ENCODE peak calls at places on chromosomes 5 and 9, in ten cellular contexts. S is uterus, J is cardiac fibroblast, C is hepatic stellate cell, W is cerebellar cortex, Y is brain microvascular endothelial cell, I is NCI-H1436, K is GM12891, E is body of pancreas, A is KG1. U is an unnamed sample.

GRCh38 chr9:88889386-88889785 is 101.9 kb upstream of the S1PR3 start:
- DNase-seq in S (no peak), J (peak), C (no peak), W (no peak), Y (peak), I (no peak), K (no peak), E (no peak), A (no peak), U (no peak)

GRCh38 chr5:173726848-173727557 is 110.6 kb upstream of the BOD1 start:
- DNase-seq in S (no peak), J (peak), C (no peak), W (no peak), Y (peak), I (no peak), K (no peak), E (no peak), A (no peak), U (no peak)

GRCh38 chr9:80922544-80922943 is 766.8 kb downstream of the TLE1 start:
- DNase-seq in S (no peak), J (no peak), C (no peak), W (no peak), Y (no peak), I (no peak), K (no peak), E (no peak), A (no peak), U (no peak)

GRCh38 chr9:3447143-3447542 is 78.7 kb downstream of the RFX3 start:
- DNase-seq in S (no peak), J (no peak), C (no peak), W (no peak), Y (no peak), I (no peak), K (no peak), E (no peak), A (no peak), U (no peak)

GRCh38 chr5:135307143-135307903 is 91.7 kb downstream of the MACROH2A1 start:
- DNase-seq in S (no peak), J (no peak), C (no peak), W (no peak), Y (no peak), I (no peak), K (no peak), E (no peak), A (no peak), U (no peak)

GRCh38 chr5:143955140-143955539 is 143.2 kb downstream of the HMHB1 start:
- DNase-seq in S (no peak), J (peak), C (no peak), W (no peak), Y (peak), I (no peak), K (no peak), E (no peak), A (no peak), U (no peak)

GRCh38 chr5:1830571-1831228 is 29.5 kb downstream of the NDUFS6 start:
- DNase-seq in S (no peak), J (no peak), C (no peak), W (no peak), Y (no peak), I (no peak), K (no peak), E (no peak), A (no peak), U (no peak)

GRCh38 chr5:13107553-13107952 is 836.9 kb downstream of the DNAH5 start:
- DNase-seq in S (no peak), J (no peak), C (no peak), W (no peak), Y (no peak), I (no peak), K (no peak), E (no peak), A (no peak), U (no peak)

GRCh38 chr5:173296737-173297676 is 31.2 kb downstream of the STC2 start:
- DNase-seq in S (no peak), J (no peak), C (no peak), W (no peak), Y (no peak), I (no peak), K (no peak), E (peak), A (no peak), U (no peak)

GRCh38 chr9:136664000-136664798 is 1.5 kb downstream of the EGFL7 start:
- DNase-seq in S (no peak), J (no peak), C (no peak), W (no peak), Y (no peak), I (no peak), K (no peak), E (no peak), A (no peak), U (no peak)

GRCh38 chr5:132486318-132487094 is 4.1 kb downstream of the IRF1 start:
- DNase-seq in S (peak), J (no peak), C (no peak), W (no peak), Y (no peak), I (no peak), K (no peak), E (peak), A (no peak), U (no peak)

GRCh38 chr5:107794731-107795130 is 124.0 kb upstream of the EFNA5 start:
- DNase-seq in S (no peak), J (no peak), C (no peak), W (no peak), Y (no peak), I (no peak), K (no peak), E (no peak), A (no peak), U (no peak)

GRCh38 chr5:141942185-141942857 is 15.7 kb downstream of the PCDH12 start:
- DNase-seq in S (no peak), J (no peak), C (no peak), W (no peak), Y (no peak), I (no peak), K (no peak), E (no peak), A (no peak), U (no peak)

GRCh38 chr5:181205402-181205734 is 372 bp upstream of the TRIM7 start:
- DNase-seq in S (no peak), J (no peak), C (no peak), W (no peak), Y (no peak), I (no peak), K (no peak), E (no peak), A (no peak), U (no peak)

GRCh38 chr5:149203896-149204544 is 62.7 kb downstream of the ABLIM3 start:
- DNase-seq in S (no peak), J (no peak), C (no peak), W (peak), Y (peak), I (no peak), K (no peak), E (no peak), A (no peak), U (no peak)

GRCh38 chr5:127838661-127839060 is 135.5 kb downstream of the CCDC192 start:
- DNase-seq in S (no peak), J (peak), C (peak), W (no peak), Y (peak), I (no peak), K (no peak), E (no peak), A (no peak), U (no peak)

GRCh38 chr9:69153707-69154521 is 20.2 kb upstream of the TJP2 start:
- DNase-seq in S (no peak), J (no peak), C (no peak), W (no peak), Y (no peak), I (no peak), K (no peak), E (no peak), A (no peak), U (no peak)

GRCh38 chr9:120182011-120182410 is 398.0 kb downstream of the CDK5RAP2 start:
- DNase-seq in S (no peak), J (no peak), C (no peak), W (no peak), Y (no peak), I (no peak), K (no peak), E (no peak), A (no peak), U (no peak)

GRCh38 chr9:134227451-134228411 is 63.4 kb upstream of the RNU6ATAC start:
- DNase-seq in S (no peak), J (no peak), C (no peak), W (no peak), Y (no peak), I (no peak), K (no peak), E (no peak), A (no peak), U (no peak)

GRCh38 chr9:1046639-1047604 is 3.2 kb upstream of the DMRT2 start:
- DNase-seq in S (no peak), J (no peak), C (no peak), W (no peak), Y (no peak), I (no peak), K (no peak), E (no peak), A (no peak), U (no peak)